ENCODE peak calls at places on chromosomes 4 and X, in four cellular contexts. U is endodermal cell, D is A549, I is AG04450. N is an unnamed sample.

GRCh38 chr4:139557506-139558110 is 1.6 kb upstream of the SETD7 start:
- DNase-seq in I (no peak), D (no peak), U (peak; percentile 78), N (no peak)

GRCh38 chrX:15947648-15948317 is 93.2 kb upstream of the AP1S2 start:
- DNase-seq in I (peak; percentile 8), U (peak; percentile 91), D (peak; percentile 11), N (peak; percentile 40)

GRCh38 chr4:1976416-1977352 is 32.1 kb downstream of the NELFA start:
- DNase-seq in D (no peak), U (peak; percentile 39), I (no peak), N (no peak)

GRCh38 chr4:162920649-162921048 is 246.0 kb downstream of the NAF1 start:
- DNase-seq in D (no peak), I (no peak), U (no peak), N (no peak)

GRCh38 chr4:8101213-8101781 is 57.3 kb downstream of the ABLIM2 start:
- DNase-seq in U (no peak), I (no peak), D (peak; percentile 55), N (no peak)

GRCh38 chrX:32408389-32408788 is 803.0 kb downstream of the DMD start:
- DNase-seq in D (peak; percentile 4), U (peak; percentile 61), I (no peak), N (no peak)

GRCh38 chrX:3962511-3963350 is 249.3 kb upstream of the PRKX start:
- DNase-seq in U (peak; percentile 68), D (peak; percentile 7), I (no peak), N (peak; percentile 5)

GRCh38 chr4:16029886-16030285 is 53.9 kb downstream of the PROM1 start:
- DNase-seq in U (no peak), D (no peak), I (no peak), N (no peak)

GRCh38 chr4:162010362-162010761 is 153.4 kb downstream of the FSTL5 start:
- DNase-seq in D (no peak), I (no peak), U (no peak), N (no peak)

GRCh38 chr4:38177792-38178665 is 217.8 kb downstream of the PTTG2 start:
- DNase-seq in I (no peak), U (no peak), D (no peak), N (no peak)

GRCh38 chr4:162931257-162931648 is 235.4 kb downstream of the NAF1 start:
- DNase-seq in I (no peak), U (no peak), D (no peak), N (no peak)

GRCh38 chrX:2928127-2928582 is 984 bp downstream of the ARSD start:
- DNase-seq in D (no peak), I (no peak), U (no peak), N (peak; percentile 11)

GRCh38 chr4:57462843-57463242 is 352.7 kb upstream of the IGFBP7 start:
- DNase-seq in U (no peak), D (no peak), I (no peak), N (no peak)

GRCh38 chrX:123960956-123961267 is 594 bp upstream of the STAG2 start:
- DNase-seq in D (no peak), I (no peak), U (no peak), N (no peak)

GRCh38 chr4:184019084-184019483 is 114.0 kb downstream of the STOX2 start:
- DNase-seq in U (no peak), D (no peak), I (no peak), N (no peak)

GRCh38 chr4:83639849-83640493 is 104.1 kb downstream of the GPAT3 start:
- DNase-seq in I (peak; percentile 61), D (peak; percentile 73), U (peak; percentile 82), N (peak; percentile 77)

GRCh38 chr4:84673475-84674230 is 90.7 kb downstream of the CDS1 start:
- DNase-seq in U (no peak), I (peak; percentile 63), D (peak; percentile 16), N (peak; percentile 75)

GRCh38 chr4:10629394-10629793 is 55.2 kb downstream of the CLNK start:
- DNase-seq in D (no peak), I (no peak), U (no peak), N (no peak)

GRCh38 chrX:127038065-127038464 is 218.5 kb downstream of the PRR32 start:
- DNase-seq in I (no peak), U (no peak), D (peak; percentile 0), N (no peak)

GRCh38 chr4:122854860-122855259 is 28.2 kb downstream of the FGF2 start:
- DNase-seq in I (no peak), U (no peak), D (no peak), N (no peak)

GRCh38 chr4:76233967-76234678 is 17.4 kb upstream of the FAM47E start:
- DNase-seq in U (peak; percentile 84), D (peak; percentile 23), I (no peak), N (no peak)

GRCh38 chrX:138745215-138745614 is 33.7 kb upstream of the FGF13 start:
- DNase-seq in U (peak; percentile 64), I (no peak), D (peak; percentile 40), N (peak; percentile 57)

GRCh38 chr4:13455411-13455810 is 28.7 kb downstream of the RAB28 start:
- DNase-seq in D (no peak), I (peak; percentile 18), U (no peak), N (peak; percentile 28)

GRCh38 chr4:3775576-3775975 is 9.4 kb downstream of the ADRA2C start:
- DNase-seq in D (no peak), I (no peak), U (no peak), N (no peak)

GRCh38 chr4:128525387-128525786 is 237.8 kb upstream of the PGRMC2 start:
- DNase-seq in U (no peak), D (no peak), I (no peak), N (no peak)

GRCh38 chrX:45295587-45295986 is 94.9 kb upstream of the DIPK2B start:
- DNase-seq in D (peak; percentile 52), U (no peak), I (no peak), N (peak; percentile 36)

GRCh38 chr4:82458729-82459128 is 28.3 kb downstream of the ENOPH1 start:
- DNase-seq in D (no peak), U (peak; percentile 46), I (no peak), N (no peak)

GRCh38 chrX:12988797-12989196 is 13.9 kb downstream of the TMSB4X start:
- DNase-seq in U (no peak), D (peak; percentile 85), I (no peak), N (peak; percentile 60)

GRCh38 chr4:98516042-98516440 is 142.4 kb downstream of the TSPAN5 start:
- DNase-seq in I (peak; percentile 47), D (peak; percentile 53), U (no peak), N (peak; percentile 92)

GRCh38 chrX:22674947-22675346 is 324.8 kb upstream of the DDX53 start:
- DNase-seq in I (no peak), D (no peak), U (no peak), N (no peak)

GRCh38 chr4:44668521-44668920 is 9.7 kb upstream of the GUF1 start:
- DNase-seq in I (no peak), U (no peak), D (no peak), N (no peak)

GRCh38 chr4:81346719-81347118 is 125.0 kb downstream of the RASGEF1B start:
- DNase-seq in D (no peak), U (no peak), I (no peak), N (no peak)

GRCh38 chr4:100782356-100782755 is 264.5 kb upstream of the EMCN start:
- DNase-seq in U (no peak), I (no peak), D (no peak), N (no peak)

GRCh38 chrX:72306851-72307645 is 1.3 kb upstream of the CITED1 start:
- DNase-seq in D (peak; percentile 75), I (peak; percentile 37), U (peak; percentile 83), N (peak; percentile 45)
- H3K27ac ChIP-seq in D (peak overlapping the region; percentile 77), I (no peak overlapping the region), U (no peak overlapping the region), N (no peak overlapping the region)

GRCh38 chr4:151219938-151220337 is 57.0 kb upstream of the PRSS48 start:
- DNase-seq in U (no peak), D (no peak), I (no peak), N (no peak)

GRCh38 chr4:151226004-151226932 is 50.7 kb upstream of the PRSS48 start:
- DNase-seq in D (no peak), U (no peak), I (peak; percentile 60), N (peak; percentile 75)

GRCh38 chr4:151219091-151219490 is 57.9 kb upstream of the PRSS48 start:
- DNase-seq in U (no peak), D (no peak), I (no peak), N (no peak)

GRCh38 chr4:151227731-151228130 is 49.2 kb upstream of the PRSS48 start:
- DNase-seq in D (peak; percentile 33), I (peak; percentile 18), U (no peak), N (peak; percentile 96)

GRCh38 chr4:151223465-151223864 is 53.5 kb upstream of the PRSS48 start:
- DNase-seq in D (no peak), I (no peak), U (no peak), N (no peak)
- TF ChIP-seq CTCF in D (no peak), I (no peak), U (no peak), N (no peak)

DNA sequence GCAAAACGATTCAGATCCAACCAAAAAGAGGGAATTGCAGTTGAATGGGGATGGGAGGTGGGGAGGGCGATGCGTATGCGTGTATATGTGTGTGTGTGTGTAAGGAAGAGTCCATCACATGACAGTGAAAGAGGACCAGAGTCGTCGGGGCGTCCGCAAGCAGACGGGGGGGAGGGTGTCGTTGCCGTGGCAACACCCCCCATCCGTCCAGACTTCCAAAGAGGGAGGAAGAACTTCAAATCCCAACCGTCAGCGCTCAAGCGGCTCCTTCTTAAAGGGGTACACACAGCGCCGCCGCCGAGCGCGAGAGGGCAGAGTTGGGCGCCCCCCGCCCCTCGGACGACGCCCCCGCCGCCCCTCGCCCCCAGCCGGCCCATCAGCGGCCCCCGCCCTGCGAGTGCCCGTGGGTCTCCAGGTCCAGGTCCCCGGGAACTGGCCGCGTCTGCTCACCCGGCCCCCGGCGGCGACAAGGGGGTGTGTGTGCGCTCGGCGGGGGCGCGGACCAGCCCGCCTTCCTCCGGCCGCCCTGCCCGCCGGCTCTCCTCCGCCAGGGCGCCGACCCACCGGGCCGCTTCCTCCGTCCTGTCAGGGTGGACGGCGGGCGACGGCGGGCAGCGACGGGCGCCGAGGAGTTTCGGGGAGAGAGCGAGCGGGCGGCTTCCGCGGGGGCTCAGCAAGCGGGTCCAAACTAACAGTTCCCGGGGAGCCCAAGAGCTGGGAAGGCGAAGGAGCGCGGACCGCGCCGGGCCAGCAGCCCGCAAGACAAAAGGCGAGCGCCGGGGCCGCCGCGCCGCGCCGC is 685 bp downstream of the LCORL start:
- DNase-seq in U (peak; percentile 84), D (peak; percentile 81), I (peak; percentile 50), N (peak; percentile 77)
- H3K27ac ChIP-seq in U (peak overlapping the region; percentile 97), D (peak overlapping the region; percentile 95), I (peak overlapping the region; percentile 77), N (peak overlapping the region; percentile 68)

GRCh38 chrX:7194606-7195005 is 46.7 kb upstream of the PUDP start:
- DNase-seq in D (no peak), U (no peak), I (no peak), N (no peak)

GRCh38 chrX:7190157-7190556 is 42.2 kb upstream of the PUDP start:
- DNase-seq in D (no peak), I (no peak), U (no peak), N (no peak)

GRCh38 chrX:7192871-7193270 is 44.9 kb upstream of the PUDP start:
- DNase-seq in I (no peak), U (no peak), D (no peak), N (no peak)

GRCh38 chrX:7191681-7192110 is 43.7 kb upstream of the PUDP start:
- DNase-seq in U (peak; percentile 59), D (peak; percentile 4), I (no peak), N (no peak)
- TF ChIP-seq CTCF in U (peak; percentile 66), D (no peak), I (peak; percentile 34), N (peak; percentile 28)

N was measured in brain microvascular endothelial cell.